ENCODE peak calls at places on chromosomes 2 and 18, in seven cellular contexts. N, E, B, A, I, S and F are unnamed samples. For H3K4me1, the result is how much of the 10 kb centered on the place peaks cover.

GRCh38 chr2:17538844-17539554 is 1.5 kb upstream of the VSNL1 start:
- DNase-seq in S (peak), A (peak), E (no peak), I (no peak), N (peak), B (peak), F (no peak)

GRCh38 chr18:4394700-4395099 is 60.4 kb downstream of the DLGAP1 start:
- DNase-seq in I (no peak), B (no peak), E (no peak), N (no peak), A (no peak), S (no peak), F (no peak)

GRCh38 chr18:74784791-74785190 is 187.1 kb downstream of the ZNF407 start:
- DNase-seq in E (no peak), A (no peak), N (no peak), S (no peak), I (no peak), B (no peak), F (no peak)

GRCh38 chr2:79876430-79876829 is 363.6 kb downstream of the CTNNA2 start:
- DNase-seq in A (peak), I (no peak), N (no peak), B (no peak), E (no peak), S (peak), F (no peak)

GRCh38 chr2:61887684-61888303 is 662 bp downstream of the CCT4 start:
- DNase-seq in B (no peak), S (no peak), E (no peak), N (no peak), A (peak), I (no peak), F (no peak)

GRCh38 chr2:172736419-172737174 is 952 bp downstream of the RAPGEF4 start:
- DNase-seq in E (no peak), B (no peak), A (no peak), S (no peak), I (no peak), N (no peak), F (no peak)

GRCh38 chr18:66735933-66736332 is 132.0 kb upstream of the CDH19 start:
- DNase-seq in B (no peak), N (no peak), E (no peak), A (no peak), S (no peak), I (no peak), F (no peak)

GRCh38 chr2:200662727-200663126 is 76.9 kb downstream of the AOX1 start:
- DNase-seq in A (peak), E (no peak), S (no peak), N (no peak), I (no peak), B (no peak), F (no peak)

GRCh38 chr2:128354731-128355470 is 36.2 kb upstream of the HS6ST1 start:
- DNase-seq in N (no peak), S (no peak), A (no peak), I (no peak), E (no peak), B (no peak), F (no peak)

GRCh38 chr2:240465268-240465764 is 29.9 kb downstream of the GPC1 start:
- DNase-seq in I (no peak), S (peak), N (no peak), E (peak), A (no peak), B (peak), F (peak)

GRCh38 chr2:181165199-181165868 is 184.9 kb downstream of the UBE2E3 start:
- DNase-seq in N (no peak), I (no peak), S (no peak), A (no peak), E (no peak), B (no peak), F (no peak)

GRCh38 chr2:95277246-95277906 is 3.1 kb downstream of the PROM2 start:
- DNase-seq in E (no peak), N (no peak), A (no peak), B (no peak), S (peak), I (no peak), F (peak)

GRCh38 chr18:44229693-44230108 is 451.0 kb upstream of the SETBP1 start:
- DNase-seq in S (peak), N (peak), I (no peak), E (no peak), A (no peak), B (peak), F (peak)

GRCh38 chr2:231306791-231307440 is 88.6 kb upstream of the B3GNT7 start:
- DNase-seq in E (no peak), S (no peak), N (no peak), I (no peak), A (no peak), B (no peak), F (no peak)
- H3K4me1 ChIP-seq in E (under half), S (under half), N (under half), I (under half), A (under half), B (under half), F (under half)

GRCh38 chr2:101961287-101962242 is 30.2 kb upstream of the IL1R2 start:
- DNase-seq in N (peak), E (peak), I (no peak), B (peak), A (no peak), S (peak), F (peak)

GRCh38 chr2:101963198-101963597 is 28.6 kb upstream of the IL1R2 start:
- DNase-seq in A (no peak), I (no peak), S (no peak), B (no peak), N (no peak), E (peak), F (no peak)

GRCh38 chr2:101960903-101961286 is 30.9 kb upstream of the IL1R2 start:
- DNase-seq in E (peak), B (no peak), S (no peak), N (no peak), A (no peak), I (no peak), F (no peak)

GRCh38 chr2:101958071-101958470 is 33.7 kb upstream of the IL1R2 start:
- DNase-seq in N (no peak), I (no peak), B (no peak), S (no peak), E (no peak), A (no peak), F (no peak)

GRCh38 chr2:101962243-101962809 is 29.4 kb upstream of the IL1R2 start:
- DNase-seq in N (no peak), B (no peak), I (no peak), S (no peak), E (peak), A (no peak), F (no peak)
- H3K4me1 ChIP-seq in N (under half), B (under half), I (under half), S (under half), E (under half), A (under half), F (half or more)

GRCh38 chr2:26352892-26353291 is 6.3 kb upstream of the ADGRF3 start:
- DNase-seq in N (no peak), S (no peak), I (no peak), B (no peak), A (peak), E (no peak), F (no peak)

GRCh38 chr2:26355038-26355995 is 8.7 kb upstream of the ADGRF3 start:
- DNase-seq in A (peak), S (no peak), I (no peak), E (no peak), N (no peak), B (no peak), F (no peak)

GRCh38 chr2:26359886-26360473 is 13.4 kb upstream of the ADGRF3 start:
- DNase-seq in A (no peak), I (no peak), E (no peak), N (no peak), B (no peak), S (no peak), F (no peak)

GRCh38 chr2:26351375-26352090 is 4.9 kb upstream of the ADGRF3 start:
- DNase-seq in S (no peak), I (no peak), B (no peak), N (no peak), E (no peak), A (no peak), F (no peak)

DNA sequence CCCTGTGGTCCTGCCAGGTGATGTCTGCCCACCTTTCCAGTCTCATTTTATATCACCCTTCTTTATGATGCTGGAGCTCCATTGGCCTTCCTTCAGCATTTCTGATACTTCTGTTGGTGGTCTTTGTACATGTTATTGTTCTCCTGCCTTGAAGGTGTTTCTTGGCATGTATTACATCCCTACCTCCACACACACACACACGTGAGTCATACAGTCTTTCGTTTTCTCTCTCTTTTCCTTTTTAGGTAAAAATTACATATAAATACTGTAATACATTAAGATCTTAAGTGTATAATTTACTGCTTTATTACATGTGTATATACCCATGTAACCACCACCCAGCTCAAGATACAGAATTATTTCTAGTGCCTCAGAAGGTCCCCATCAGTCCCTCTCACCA is 10.2 kb upstream of the ADGRF3 start:
- DNase-seq in B (no peak), S (no peak), N (no peak), I (no peak), E (no peak), A (no peak), F (no peak)
- H3K4me1 ChIP-seq in B (under half), S (under half), N (under half), I (under half), E (under half), A (under half), F (half or more)

DNA sequence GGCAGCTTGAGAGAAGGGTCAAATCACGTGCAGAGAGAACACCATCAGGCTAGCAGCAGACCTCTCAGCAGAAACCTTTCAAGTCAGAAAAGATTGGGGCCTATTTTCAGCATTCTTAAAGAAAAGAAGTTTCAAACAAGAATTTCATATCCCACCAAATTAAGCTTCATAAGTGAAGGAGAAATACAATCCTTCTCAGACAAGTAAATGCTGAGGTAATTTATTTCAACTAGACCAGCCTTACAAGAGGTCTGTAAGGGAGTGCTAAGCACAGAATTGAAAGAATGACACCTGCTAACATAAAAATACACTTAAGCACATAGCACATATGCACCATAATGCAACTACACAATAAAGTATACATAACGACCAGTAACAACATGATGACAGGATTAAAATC is 693.9 kb downstream of the NYAP2 start:
- DNase-seq in E (no peak), I (no peak), N (no peak), B (no peak), A (no peak), S (no peak), F (no peak)
- H3K4me1 ChIP-seq in E (under half), I (under half), N (under half), B (under half), A (under half), S (under half), F (under half)

DNA sequence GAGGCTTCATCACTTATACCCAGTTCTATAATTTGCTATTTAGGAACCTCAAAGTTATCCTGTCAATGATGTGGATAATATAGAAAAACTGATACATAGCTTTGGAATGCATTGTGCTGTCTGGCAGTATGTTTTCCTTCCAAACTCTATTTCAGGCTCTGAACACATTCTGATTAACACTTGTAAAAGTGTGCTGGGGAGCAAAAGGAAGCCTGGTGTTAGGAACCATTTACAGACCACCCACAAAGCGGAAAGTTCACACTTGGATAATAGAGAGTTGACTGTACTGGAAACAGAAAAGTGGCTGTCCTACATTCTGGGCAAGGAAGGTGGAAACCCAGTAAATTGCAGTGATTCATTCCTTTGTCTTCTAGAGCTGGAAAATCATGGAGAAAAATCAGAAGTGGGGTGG is 114.5 kb upstream of the ZFP36L2 start:
- DNase-seq in A (peak), S (no peak), I (no peak), B (no peak), E (no peak), N (no peak), F (no peak)
- H3K4me1 ChIP-seq in A (under half), S (under half), I (under half), B (under half), E (under half), N (under half), F (half or more)

GRCh38 chr18:48932462-48932818 is 18.3 kb downstream of the SMAD7 start:
- DNase-seq in B (no peak), N (no peak), I (no peak), E (no peak), S (no peak), A (no peak), F (no peak)
- H3K4me1 ChIP-seq in B (under half), N (half or more), I (half or more), E (half or more), S (half or more), A (half or more), F (half or more)

DNA sequence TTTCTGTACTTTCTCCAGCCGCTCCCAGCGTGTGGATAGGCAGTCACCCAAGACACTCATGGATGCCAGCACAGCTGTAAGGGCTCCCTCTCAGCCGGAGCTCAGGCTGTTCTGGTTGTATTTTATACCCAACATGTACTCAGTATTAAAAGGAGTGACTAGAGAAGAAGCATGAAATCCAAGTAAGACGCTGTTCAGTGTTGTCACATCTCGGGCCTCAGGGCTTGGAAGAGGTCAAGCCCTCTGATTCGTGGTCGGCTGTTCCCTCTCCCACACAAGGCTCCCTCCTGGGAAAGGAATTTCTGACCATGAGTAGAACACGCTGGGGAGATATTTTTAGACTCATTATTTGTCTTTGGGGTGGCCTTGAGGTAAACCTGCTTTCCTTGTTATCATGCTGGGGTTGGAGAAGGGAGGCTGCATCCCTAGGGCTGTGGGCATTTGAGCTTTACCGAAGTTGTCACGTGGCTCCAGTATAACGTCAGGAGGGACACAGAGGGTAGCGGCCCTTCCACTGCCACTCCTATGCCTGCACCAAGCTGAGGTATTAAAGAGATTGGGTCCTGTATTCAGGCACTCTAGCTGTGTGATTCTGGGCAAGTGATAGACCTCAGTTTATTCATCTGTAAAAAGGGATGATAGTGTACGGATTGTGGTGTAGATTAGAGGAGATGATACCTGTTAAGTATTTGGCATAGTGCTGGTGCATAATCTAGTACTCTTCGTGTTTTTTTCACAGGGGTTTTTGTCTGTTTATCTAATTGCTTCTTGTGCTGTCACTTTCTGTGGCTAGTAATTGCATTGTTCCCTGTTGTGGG is 34.1 kb downstream of the HK2 start:
- DNase-seq in S (peak), I (no peak), N (no peak), E (no peak), A (peak), B (no peak), F (peak)
- H3K4me1 ChIP-seq in S (under half), I (under half), N (under half), E (under half), A (under half), B (under half), F (under half)